ENCODE peak calls at places on chromosomes 7 and 10, in six cellular contexts. One of them, this sample, is unnamed.

GRCh38 chr7:74253331-74253730 is 868 bp downstream of the RFC2 start:
- DNase-seq in HepG2: no peak
- DNase-seq in WTC11: no peak
- DNase-seq in HCT116: no peak
- DNase-seq in H1: no peak
- DNase-seq in GM12878: no peak
- DNase-seq in this sample: no peak

GRCh38 chr10:42997849-42998165 is 79.1 kb upstream of the RET start:
- DNase-seq in HCT116: no peak
- DNase-seq in WTC11: no peak
- DNase-seq in GM12878: no peak
- DNase-seq in H1: no peak
- DNase-seq in HepG2: no peak
- DNase-seq in this sample: no peak

GRCh38 chr10:98636921-98637329 is 190.2 kb upstream of the HPS1 start:
- DNase-seq in GM12878: no peak
- DNase-seq in WTC11: no peak
- DNase-seq in HCT116: no peak
- DNase-seq in HepG2: no peak
- DNase-seq in H1: no peak
- DNase-seq in this sample: no peak

GRCh38 chr10:44498222-44498621 is 113.3 kb upstream of the CXCL12 start:
- DNase-seq in H1: no peak
- DNase-seq in WTC11: no peak
- DNase-seq in HepG2: no peak
- DNase-seq in GM12878: no peak
- DNase-seq in HCT116: no peak
- DNase-seq in this sample: no peak

GRCh38 chr10:22022257-22023051 is 18.9 kb upstream of the DNAJC1 start:
- DNase-seq in GM12878: no peak
- DNase-seq in HCT116: no peak
- DNase-seq in HepG2: no peak
- DNase-seq in WTC11: no peak
- DNase-seq in H1: no peak
- DNase-seq in this sample: peak

GRCh38 chr10:82221750-82222149 is 346.8 kb downstream of the NRG3 start:
- DNase-seq in HCT116: no peak
- DNase-seq in WTC11: no peak
- DNase-seq in H1: no peak
- DNase-seq in HepG2: no peak
- DNase-seq in GM12878: no peak
- DNase-seq in this sample: no peak

GRCh38 chr7:112792431-112792830 is 2.2 kb upstream of the TMEM168 start:
- DNase-seq in WTC11: no peak
- DNase-seq in HepG2: no peak
- DNase-seq in GM12878: no peak
- DNase-seq in H1: no peak
- DNase-seq in HCT116: no peak
- DNase-seq in this sample: no peak

GRCh38 chr7:87001214-87001613 is 58.2 kb downstream of the ELAPOR2 start:
- DNase-seq in H1: no peak
- DNase-seq in HepG2: no peak
- DNase-seq in WTC11: no peak
- DNase-seq in HCT116: no peak
- DNase-seq in GM12878: no peak
- DNase-seq in this sample: no peak

GRCh38 chr7:82694020-82694419 is 250.4 kb upstream of the CACNA2D1 start:
- DNase-seq in WTC11: no peak
- DNase-seq in HCT116: no peak
- DNase-seq in H1: no peak
- DNase-seq in HepG2: no peak
- DNase-seq in GM12878: no peak
- DNase-seq in this sample: no peak

GRCh38 chr7:35482231-35482630 is 212.7 kb downstream of the HERPUD2 start:
- DNase-seq in GM12878: no peak
- DNase-seq in HepG2: no peak
- DNase-seq in H1: no peak
- DNase-seq in WTC11: no peak
- DNase-seq in HCT116: no peak
- DNase-seq in this sample: no peak

GRCh38 chr7:115476666-115477065 is 553.9 kb downstream of the TFEC start:
- DNase-seq in GM12878: no peak
- DNase-seq in HepG2: no peak
- DNase-seq in WTC11: no peak
- DNase-seq in HCT116: no peak
- DNase-seq in H1: no peak
- DNase-seq in this sample: no peak

GRCh38 chr7:105678811-105679495 is 97.7 kb upstream of the EFCAB10 start:
- DNase-seq in WTC11: no peak
- DNase-seq in HCT116: no peak
- DNase-seq in HepG2: no peak
- DNase-seq in H1: no peak
- DNase-seq in GM12878: no peak
- DNase-seq in this sample: no peak

GRCh38 chr10:44756235-44756634 is 154.9 kb upstream of the TMEM72 start:
- DNase-seq in HCT116: no peak
- DNase-seq in WTC11: no peak
- DNase-seq in HepG2: no peak
- DNase-seq in H1: no peak
- DNase-seq in GM12878: no peak
- DNase-seq in this sample: no peak

GRCh38 chr7:74306737-74307469 is 17.7 kb downstream of the CLIP2 start:
- DNase-seq in HepG2: no peak
- DNase-seq in WTC11: no peak
- DNase-seq in H1: no peak
- DNase-seq in HCT116: no peak
- DNase-seq in GM12878: no peak
- DNase-seq in this sample: peak

GRCh38 chr10:103911021-103911459 is 6.9 kb downstream of the STN1 start:
- DNase-seq in H1: no peak
- DNase-seq in GM12878: no peak
- DNase-seq in WTC11: no peak
- DNase-seq in HCT116: no peak
- DNase-seq in HepG2: no peak
- DNase-seq in this sample: no peak

GRCh38 chr10:33265621-33266020 is 68.8 kb downstream of the NRP1 start:
- DNase-seq in HepG2: no peak
- DNase-seq in WTC11: no peak
- DNase-seq in GM12878: no peak
- DNase-seq in HCT116: no peak
- DNase-seq in H1: no peak
- DNase-seq in this sample: no peak

GRCh38 chr7:157414702-157415096 is 77.9 kb downstream of the DNAJB6 start:
- DNase-seq in HCT116: no peak
- DNase-seq in GM12878: no peak
- DNase-seq in H1: no peak
- DNase-seq in HepG2: no peak
- DNase-seq in WTC11: no peak
- DNase-seq in this sample: no peak

GRCh38 chr7:25009271-25009670 is 29.3 kb upstream of the OSBPL3 start:
- DNase-seq in H1: no peak
- DNase-seq in WTC11: no peak
- DNase-seq in HepG2: no peak
- DNase-seq in GM12878: no peak
- DNase-seq in HCT116: no peak
- DNase-seq in this sample: no peak

GRCh38 chr10:104273899-104274575 is 5.1 kb downstream of the GSTO2 start:
- DNase-seq in GM12878: no peak
- DNase-seq in HCT116: no peak
- DNase-seq in WTC11: no peak
- DNase-seq in H1: no peak
- DNase-seq in HepG2: no peak
- DNase-seq in this sample: no peak

GRCh38 chr7:39027491-39027890 is 49.8 kb downstream of the POU6F2 start:
- DNase-seq in GM12878: no peak
- DNase-seq in WTC11: no peak
- DNase-seq in H1: no peak
- DNase-seq in HepG2: no peak
- DNase-seq in HCT116: no peak
- DNase-seq in this sample: no peak

GRCh38 chr10:125868372-125868975 is 12.6 kb downstream of the DHX32 start:
- DNase-seq in GM12878: no peak
- DNase-seq in HepG2: peak
- DNase-seq in HCT116: peak
- DNase-seq in WTC11: no peak
- DNase-seq in H1: no peak
- DNase-seq in this sample: no peak

GRCh38 chr10:131088619-131089018 is 222.9 kb downstream of the TCERG1L start:
- DNase-seq in HCT116: no peak
- DNase-seq in GM12878: no peak
- DNase-seq in H1: no peak
- DNase-seq in HepG2: no peak
- DNase-seq in WTC11: no peak
- DNase-seq in this sample: peak

GRCh38 chr10:132729810-132730565 is 56.0 kb downstream of the NKX6-2 start:
- DNase-seq in WTC11: no peak
- DNase-seq in H1: no peak
- DNase-seq in HCT116: no peak
- DNase-seq in HepG2: no peak
- DNase-seq in GM12878: no peak
- DNase-seq in this sample: no peak

GRCh38 chr10:132727411-132727810 is 58.5 kb downstream of the NKX6-2 start:
- DNase-seq in H1: no peak
- DNase-seq in HCT116: no peak
- DNase-seq in HepG2: no peak
- DNase-seq in WTC11: no peak
- DNase-seq in GM12878: no peak
- DNase-seq in this sample: no peak

GRCh38 chr10:132728321-132728720 is 57.6 kb downstream of the NKX6-2 start:
- DNase-seq in HepG2: no peak
- DNase-seq in H1: no peak
- DNase-seq in GM12878: no peak
- DNase-seq in HCT116: no peak
- DNase-seq in WTC11: no peak
- DNase-seq in this sample: no peak

GRCh38 chr10:132726951-132727350 is 59.0 kb downstream of the NKX6-2 start:
- DNase-seq in GM12878: no peak
- DNase-seq in HCT116: no peak
- DNase-seq in HepG2: no peak
- DNase-seq in H1: no peak
- DNase-seq in WTC11: no peak
- DNase-seq in this sample: no peak

GRCh38 chr10:132728741-132729140 is 57.2 kb downstream of the NKX6-2 start:
- DNase-seq in H1: no peak
- DNase-seq in HepG2: no peak
- DNase-seq in GM12878: no peak
- DNase-seq in HCT116: no peak
- DNase-seq in WTC11: no peak
- DNase-seq in this sample: no peak
- TF ChIP-seq ATF3 in H1: no peak
- TF ChIP-seq ATF3 in HepG2: no peak
- TF ChIP-seq ATF3 in GM12878: no peak
- TF ChIP-seq ATF3 in HCT116: no peak
- TF ChIP-seq ATF3 in WTC11: no peak
- TF ChIP-seq ATF3 in this sample: no peak

DNA sequence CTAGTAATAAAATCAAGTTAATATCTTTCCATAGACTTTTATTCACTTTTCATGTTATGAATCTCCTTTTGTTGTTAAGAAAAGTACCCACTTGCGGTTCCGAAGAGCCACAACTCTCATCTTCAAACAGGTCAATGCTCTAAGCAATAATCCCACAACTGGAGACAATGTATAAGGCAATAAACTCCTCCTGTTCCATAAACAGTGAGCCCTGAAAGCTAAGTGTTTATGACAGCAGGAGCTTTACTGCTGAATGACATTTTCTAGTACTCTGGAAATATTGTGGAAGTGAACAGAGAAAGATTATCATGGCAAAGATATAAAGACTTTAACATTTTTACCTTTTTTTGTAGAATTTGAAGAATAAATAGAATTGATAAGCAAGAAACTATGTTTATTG is 213.5 kb upstream of the MBL2 start:
- DNase-seq in GM12878: no peak
- DNase-seq in WTC11: no peak
- DNase-seq in H1: no peak
- DNase-seq in HepG2: no peak
- DNase-seq in HCT116: no peak
- DNase-seq in this sample: no peak
- TF ChIP-seq ATF3 in GM12878: no peak
- TF ChIP-seq ATF3 in WTC11: no peak
- TF ChIP-seq ATF3 in H1: no peak
- TF ChIP-seq ATF3 in HepG2: no peak
- TF ChIP-seq ATF3 in HCT116: no peak
- TF ChIP-seq ATF3 in this sample: no peak

DNA sequence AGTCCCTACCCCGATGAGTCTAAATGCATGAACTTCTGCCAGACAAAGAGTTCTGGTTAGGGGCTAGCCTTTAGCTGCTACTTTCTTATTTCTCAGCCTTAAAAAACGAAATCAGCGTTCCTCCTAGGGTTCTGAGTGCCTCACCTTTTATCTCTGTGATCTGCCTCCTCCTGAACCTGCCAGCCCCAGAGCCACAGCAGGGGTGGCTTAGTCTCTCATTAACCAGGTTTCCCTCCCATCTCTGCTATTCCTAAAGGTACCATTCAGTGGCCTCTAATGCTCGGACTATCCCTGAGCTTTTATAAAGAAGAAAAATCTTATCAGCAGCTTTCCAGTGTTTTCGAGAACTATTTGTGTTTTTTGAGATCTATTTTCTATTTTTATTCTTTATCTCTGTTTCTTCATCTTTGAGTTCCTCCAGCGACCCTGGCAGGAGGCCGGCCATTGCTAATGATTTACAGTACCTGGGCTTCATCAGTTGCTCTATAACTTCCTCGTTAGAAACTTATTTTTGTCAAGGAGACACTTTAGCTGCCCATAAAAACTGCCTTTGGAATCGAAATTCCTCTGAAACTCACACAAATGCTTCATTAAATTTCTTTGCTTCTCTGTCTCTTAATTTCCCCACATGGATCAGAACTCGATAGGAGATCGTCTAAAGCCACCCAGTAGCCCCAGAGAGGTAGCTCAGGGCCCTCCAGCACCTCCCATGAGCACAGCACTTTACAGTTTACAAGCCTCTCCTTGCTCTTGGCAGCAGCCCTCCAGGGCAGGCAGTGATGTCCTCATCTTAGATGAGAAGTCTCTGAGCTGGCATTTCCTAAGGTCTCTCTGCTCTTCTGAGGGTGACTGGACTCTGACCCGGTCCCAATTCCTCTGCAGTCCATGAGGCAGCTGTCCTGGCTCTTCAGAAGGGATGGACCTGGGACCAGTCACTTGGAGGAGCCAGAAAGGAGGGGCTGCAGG is 149.1 kb downstream of the EBF3 start:
- DNase-seq in HCT116: no peak
- DNase-seq in GM12878: no peak
- DNase-seq in WTC11: no peak
- DNase-seq in H1: no peak
- DNase-seq in HepG2: no peak
- DNase-seq in this sample: no peak
- TF ChIP-seq ATF3 in HCT116: no peak
- TF ChIP-seq ATF3 in GM12878: no peak
- TF ChIP-seq ATF3 in WTC11: no peak
- TF ChIP-seq ATF3 in H1: no peak
- TF ChIP-seq ATF3 in HepG2: no peak
- TF ChIP-seq ATF3 in this sample: no peak

DNA sequence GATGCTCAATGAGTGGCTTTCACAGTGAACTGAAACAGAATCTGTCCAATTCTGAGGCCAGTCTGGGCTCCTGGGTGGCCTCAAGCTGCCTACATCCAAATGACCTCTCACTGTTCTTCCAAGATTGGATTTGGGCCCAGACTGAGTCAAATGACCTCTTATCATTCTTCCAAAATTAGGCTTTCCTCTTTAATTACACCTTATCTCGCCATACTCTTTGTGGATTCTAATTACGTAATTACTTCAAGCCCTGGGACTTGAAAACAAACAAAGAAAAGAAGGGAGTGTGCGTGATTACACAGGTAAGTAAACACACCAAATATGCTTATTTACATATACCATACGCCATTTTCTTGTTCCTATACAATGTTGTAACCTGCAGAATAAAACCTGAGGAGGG is 18.8 kb downstream of the SORBS1 start:
- DNase-seq in H1: no peak
- DNase-seq in GM12878: no peak
- DNase-seq in HepG2: no peak
- DNase-seq in HCT116: no peak
- DNase-seq in WTC11: no peak
- DNase-seq in this sample: no peak
- TF ChIP-seq ATF3 in H1: no peak
- TF ChIP-seq ATF3 in GM12878: no peak
- TF ChIP-seq ATF3 in HepG2: no peak
- TF ChIP-seq ATF3 in HCT116: no peak
- TF ChIP-seq ATF3 in WTC11: no peak
- TF ChIP-seq ATF3 in this sample: no peak

This sample was measured in K562.